ENCODE peak calls at places on chromosome 10, in five cellular contexts. Y is cardiac fibroblast, O is OCI-LY7, Q is keratinocyte, G is SK-N-SH. Z is an unnamed sample.

GRCh38 chr10:11150876-11151275 is 133.2 kb downstream of the CELF2 start:
- DNase-seq in O (no peak), Q (no peak), Y (no peak), G (no peak), Z (no peak)

GRCh38 chr10:30188101-30188500 is 128.7 kb upstream of the JCAD start:
- DNase-seq in Q (no peak), O (no peak), G (no peak), Y (peak; percentile 39), Z (no peak)

GRCh38 chr10:16944081-16944922 is 127.1 kb upstream of the RSU1 start:
- DNase-seq in Y (peak; percentile 38), O (no peak), G (peak; percentile 65), Q (no peak), Z (no peak)

GRCh38 chr10:21519981-21520436 is 5.5 kb downstream of the SKIDA1 start:
- DNase-seq in O (no peak), G (no peak), Q (no peak), Y (peak; percentile 74), Z (no peak)

GRCh38 chr10:73891585-73891984 is 17.2 kb upstream of the CAMK2G start:
- DNase-seq in Y (no peak), Q (no peak), G (no peak), O (no peak), Z (no peak)

GRCh38 chr10:22427890-22428571 is 82.7 kb downstream of the SPAG6 start:
- DNase-seq in G (peak; percentile 72), Y (peak; percentile 86), Q (peak; percentile 77), O (no peak), Z (peak; percentile 90)

GRCh38 chr10:116170815-116171250 is 102.2 kb downstream of the GFRA1 start:
- DNase-seq in O (no peak), Q (no peak), Y (peak; percentile 80), G (no peak), Z (peak; percentile 47)

GRCh38 chr10:114538544-114538906 is 119.5 kb downstream of the ABLIM1 start:
- DNase-seq in G (no peak), Q (no peak), Y (no peak), O (peak; percentile 76), Z (no peak)

GRCh38 chr10:126939706-126940105 is 34.5 kb downstream of the DOCK1 start:
- DNase-seq in Q (no peak), O (no peak), Y (no peak), G (no peak), Z (no peak)

GRCh38 chr10:29702288-29703164 is 67.8 kb upstream of the SVIL start:
- DNase-seq in O (no peak), Q (no peak), G (no peak), Y (no peak), Z (no peak)

GRCh38 chr10:51879238-51879637 is 179.8 kb upstream of the CSTF2T start:
- DNase-seq in O (no peak), Q (peak; percentile 97), G (no peak), Y (peak; percentile 100), Z (peak; percentile 100)

GRCh38 chr10:127944256-127944655 is 37.4 kb downstream of the PTPRE start:
- DNase-seq in G (no peak), Q (no peak), O (no peak), Y (no peak), Z (no peak)

GRCh38 chr10:48978318-48978717 is 38.7 kb upstream of the LRRC18 start:
- DNase-seq in Q (no peak), G (no peak), O (no peak), Y (no peak), Z (no peak)

GRCh38 chr10:33109788-33110469 is 151.9 kb upstream of the ITGB1 start:
- DNase-seq in O (peak; percentile 37), Q (no peak), G (no peak), Y (no peak), Z (no peak)

GRCh38 chr10:122459586-122460273 is 1.6 kb upstream of the HTRA1 start:
- DNase-seq in G (no peak), Y (peak; percentile 33), O (no peak), Q (no peak), Z (no peak)

GRCh38 chr10:71564221-71564820 is 155.3 kb downstream of the C10orf105 start:
- DNase-seq in O (no peak), Q (no peak), G (no peak), Y (no peak), Z (no peak)
- H3K4me3 ChIP-seq in O (no peak overlapping the region), Q (no peak overlapping the region), G (no peak overlapping the region), Y (no peak overlapping the region), Z (no peak overlapping the region)

GRCh38 chr10:91907033-91907594 is 2.2 kb downstream of the FGFBP3 start:
- DNase-seq in Y (peak; percentile 12), O (no peak), Q (no peak), G (no peak), Z (no peak)
- H3K4me3 ChIP-seq in Y (no peak overlapping the region), O (peak overlapping the region; percentile 84), Q (peak overlapping the region; percentile 67), G (no peak overlapping the region), Z (no peak overlapping the region)

DNA sequence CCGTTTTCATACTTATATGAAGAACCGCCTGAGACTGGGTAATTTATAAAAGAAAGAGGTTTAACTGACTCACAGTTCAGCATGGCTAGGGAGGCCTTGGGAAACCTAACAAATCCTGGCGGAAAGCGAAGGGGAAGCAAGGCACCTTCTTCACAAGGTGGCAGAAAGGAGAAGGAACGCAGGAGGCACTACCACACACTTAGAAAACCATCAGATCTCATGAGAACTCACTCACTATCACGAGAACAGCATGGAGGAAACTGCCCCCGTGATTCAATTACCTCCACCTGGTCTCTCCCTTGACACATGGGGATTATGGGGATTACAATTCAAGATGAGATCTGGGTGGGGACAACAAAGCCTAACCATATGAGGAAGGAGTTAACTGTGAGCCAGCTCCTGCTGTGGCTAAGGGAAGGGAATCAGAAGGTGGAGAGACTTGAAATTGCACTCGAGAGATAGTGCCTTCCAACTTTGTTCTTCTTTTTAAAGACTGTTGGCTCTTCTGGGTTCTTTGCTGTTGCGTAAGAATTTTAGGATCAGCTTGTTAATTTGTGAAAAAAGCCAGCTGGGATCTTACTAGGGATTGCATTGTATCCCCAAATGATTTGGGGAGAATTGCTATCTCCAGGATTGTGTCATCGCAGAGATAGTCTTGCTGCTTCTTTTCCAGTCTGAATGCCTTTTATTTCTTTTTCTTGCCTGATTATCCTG is 21.0 kb downstream of the OPTN start:
- DNase-seq in G (no peak), Q (no peak), Y (no peak), O (no peak), Z (peak; percentile 26)
- H3K4me3 ChIP-seq in G (no peak overlapping the region), Q (no peak overlapping the region), Y (no peak overlapping the region), O (no peak overlapping the region), Z (no peak overlapping the region)

GRCh38 chr10:103555321-103555649 is 61.8 kb downstream of the NEURL1 start:
- DNase-seq in G (no peak), O (no peak), Q (no peak), Y (no peak), Z (no peak)
- H3K4me3 ChIP-seq in G (peak overlapping the region; percentile 44), O (no peak overlapping the region), Q (peak overlapping the region; percentile 27), Y (peak overlapping the region; percentile 28), Z (peak overlapping the region; percentile 46)

GRCh38 chr10:14648042-14648765 is 126.5 kb downstream of the FAM107B start:
- DNase-seq in G (peak; percentile 63), Q (no peak), O (peak; percentile 94), Y (peak; percentile 51), Z (no peak)
- H3K4me3 ChIP-seq in G (no peak overlapping the region), Q (peak overlapping the region; percentile 11), O (peak overlapping the region; percentile 56), Y (no peak overlapping the region), Z (no peak overlapping the region)

GRCh38 chr10:103044942-103045489 is 126.9 kb downstream of the CNNM2 start:
- DNase-seq in Q (no peak), O (no peak), G (no peak), Y (peak; percentile 10), Z (no peak)
- H3K4me3 ChIP-seq in Q (no peak overlapping the region), O (no peak overlapping the region), G (no peak overlapping the region), Y (no peak overlapping the region), Z (no peak overlapping the region)

GRCh38 chr10:69577268-69578232 is 4.3 kb upstream of the NEUROG3 start:
- DNase-seq in Y (peak; percentile 23), O (no peak), Q (no peak), G (peak; percentile 52), Z (no peak)
- H3K4me3 ChIP-seq in Y (no peak overlapping the region), O (no peak overlapping the region), Q (no peak overlapping the region), G (no peak overlapping the region), Z (no peak overlapping the region)

Z was measured in skeletal muscle cell.